ENCODE peak calls at places on chromosomes 1 and 21, in five cellular contexts. W is HS-27A, D is dorsolateral prefrontal cortex, C is NCI-H1930, E is aorta. H is an unnamed sample.

GRCh38 chr1:183699643-183700160 is 46.6 kb upstream of the APOBEC4 start:
- DNase-seq in W (no peak), E (no peak), C (no peak), D (no peak), H (no peak)

GRCh38 chr21:38839370-38839681 is 33.6 kb downstream of the ETS2 start:
- DNase-seq in W (no peak), E (no peak), D (no peak), C (no peak), H (no peak)

GRCh38 chr1:230385930-230386329 is 40.2 kb downstream of the PGBD5 start:
- DNase-seq in C (no peak), E (no peak), W (no peak), D (no peak), H (no peak)

GRCh38 chr21:27636671-27637070 is 669.8 kb upstream of the ADAMTS5 start:
- DNase-seq in W (no peak), D (no peak), E (no peak), C (no peak), H (no peak)

GRCh38 chr1:228163776-228164534 is 1.6 kb upstream of the IBA57 start:
- DNase-seq in C (no peak), D (no peak), W (no peak), E (no peak), H (no peak)

GRCh38 chr1:24932284-24932683 is 2.2 kb upstream of the RUNX3 start:
- DNase-seq in W (no peak), C (no peak), D (peak), E (no peak), H (peak)

GRCh38 chr1:41484881-41485280 is 398 bp upstream of the EDN2 start:
- DNase-seq in E (no peak), C (no peak), W (no peak), D (no peak), H (no peak)

GRCh38 chr1:32828341-32828740 is 10.9 kb downstream of the S100PBP start:
- DNase-seq in C (no peak), D (no peak), W (no peak), E (no peak), H (no peak)

GRCh38 chr1:66439028-66439427 is 94.9 kb upstream of the SGIP1 start:
- DNase-seq in C (no peak), E (no peak), D (no peak), W (no peak), H (no peak)

GRCh38 chr21:42574234-42575027 is 60.8 kb downstream of the SLC37A1 start:
- DNase-seq in D (no peak), E (no peak), C (no peak), W (no peak), H (no peak)

H was measured in progenitor cell of endocrine pancreas.